ENCODE peak calls at places on chromosome 1, in four cellular contexts. I, W, B and A are unnamed samples.

GRCh38 chr1:181910905-181911304 is 150.6 kb downstream of the ZNF648 start:
- DNase-seq in W (no peak), I (no peak), B (no peak), A (no peak)

GRCh38 chr1:227343727-227344551 is 25.6 kb upstream of the CDC42BPA start:
- DNase-seq in I (peak; percentile 94), W (no peak), B (no peak), A (no peak)

GRCh38 chr1:40313958-40314720 is 2.9 kb downstream of the COL9A2 start:
- DNase-seq in W (no peak), I (no peak), B (no peak), A (no peak)

GRCh38 chr1:160664573-160665051 is 17.8 kb upstream of the SLAMF1 start:
- DNase-seq in I (no peak), W (no peak), B (peak; percentile 67), A (peak; percentile 29)

GRCh38 chr1:2230781-2231666 is 2.9 kb downstream of the SKI start:
- DNase-seq in W (no peak), B (peak; percentile 75), I (no peak), A (no peak)

GRCh38 chr1:153699116-153699515 is 20.6 kb downstream of the NPR1 start:
- DNase-seq in I (peak; percentile 68), B (no peak), W (no peak), A (no peak)

GRCh38 chr1:208159542-208160258 is 84.5 kb downstream of the PLXNA2 start:
- DNase-seq in I (peak; percentile 92), B (no peak), W (no peak), A (no peak)

GRCh38 chr1:91847851-91848250 is 38.1 kb downstream of the TGFBR3 start:
- DNase-seq in I (no peak), B (no peak), W (no peak), A (no peak)

GRCh38 chr1:24201941-24202440 is 14.9 kb upstream of the IFNLR1 start:
- DNase-seq in I (peak; percentile 93), W (peak; percentile 85), B (peak; percentile 72), A (peak; percentile 62)

GRCh38 chr1:6343506-6344405 is 49.8 kb downstream of the ACOT7 start:
- DNase-seq in W (peak; percentile 66), I (peak; percentile 88), B (peak; percentile 75), A (peak; percentile 69)

GRCh38 chr1:218339267-218339831 is 5.8 kb upstream of the TGFB2 start:
- DNase-seq in W (no peak), B (no peak), I (peak; percentile 32), A (no peak)

GRCh38 chr1:236861560-236862230 is 66.6 kb downstream of the MTR start:
- DNase-seq in W (no peak), B (no peak), I (peak; percentile 34), A (no peak)